ENCODE peak calls at places on chromosomes 4 and X, in six cellular contexts. V is SK-N-SH, C is HCT116, R is K562, M is GM12878, G is HepG2. B is an unnamed sample.

GRCh38 chr4:3256230-3257124 is 7.5 kb downstream of the MSANTD1 start:
- DNase-seq in V (no peak), R (no peak), M (no peak), C (no peak), G (no peak), B (no peak)

GRCh38 chr4:1238676-1239000 is 10.3 kb downstream of the CTBP1 start:
- DNase-seq in V (peak), R (no peak), G (no peak), M (no peak), C (no peak), B (no peak)

GRCh38 chr4:101787917-101788316 is 2.6 kb upstream of the BANK1 start:
- DNase-seq in R (no peak), M (no peak), G (no peak), V (no peak), C (no peak), B (no peak)

GRCh38 chr4:149291463-149291862 is 524.2 kb downstream of the IQCM start:
- DNase-seq in M (no peak), R (no peak), V (no peak), C (no peak), G (no peak), B (peak)

GRCh38 chr4:143346208-143346607 is 9.5 kb downstream of the GAB1 start:
- DNase-seq in G (no peak), C (no peak), M (no peak), R (no peak), V (no peak), B (no peak)

GRCh38 chr4:99816611-99817309 is at the start of gene DAPP1:
- DNase-seq in R (no peak), C (no peak), V (no peak), G (no peak), M (peak), B (no peak)

GRCh38 chr4:119858176-119858575 is 208.5 kb downstream of the MAD2L1 start:
- DNase-seq in C (no peak), R (no peak), M (no peak), G (no peak), V (no peak), B (no peak)

GRCh38 chrX:43817454-43817853 is 64.8 kb downstream of the MAOB start:
- DNase-seq in M (no peak), C (no peak), G (no peak), V (no peak), R (no peak), B (no peak)

GRCh38 chrX:71216446-71216845 is 6.6 kb upstream of the GJB1 start:
- DNase-seq in G (peak), C (no peak), R (no peak), M (no peak), V (no peak), B (no peak)

GRCh38 chrX:24100713-24101112 is 46.0 kb downstream of the EIF2S3 start:
- DNase-seq in M (no peak), V (no peak), C (no peak), G (no peak), R (no peak), B (peak)

GRCh38 chr4:74950200-74950599 is 17.3 kb downstream of the PARM1 start:
- DNase-seq in M (no peak), V (no peak), R (no peak), C (no peak), G (no peak), B (no peak)

GRCh38 chr4:162645381-162645780 is 481.6 kb upstream of the FSTL5 start:
- DNase-seq in G (peak), C (no peak), R (no peak), M (no peak), V (no peak), B (no peak)

GRCh38 chr4:145868637-145869409 is 69.8 kb downstream of the ZNF827 start:
- DNase-seq in C (no peak), G (no peak), R (no peak), M (no peak), V (no peak), B (peak)

GRCh38 chr4:100995671-100996070 is 351.7 kb downstream of the PPP3CA start:
- DNase-seq in V (no peak), G (no peak), R (no peak), C (no peak), M (no peak), B (no peak)

GRCh38 chr4:77804471-77804870 is 14.7 kb downstream of the CNOT6L start:
- DNase-seq in M (no peak), C (no peak), G (no peak), R (no peak), V (no peak), B (no peak)
- TF ChIP-seq MAX in M (no peak), C (no peak), G (no peak), R (no peak), V (no peak), B (no peak)

GRCh38 chrX:16096131-16096530 is 27.2 kb upstream of the GRPR start:
- DNase-seq in G (no peak), R (no peak), C (no peak), M (no peak), V (no peak), B (no peak)
- H3K9ac ChIP-seq in G (no peak), R (no peak), C (no peak), M (no peak), V (no peak), B (no peak)

GRCh38 chr4:77215107-77215506 is 58.1 kb downstream of the CCNG2 start:
- DNase-seq in C (no peak), R (no peak), M (no peak), G (no peak), V (no peak), B (no peak)

GRCh38 chr4:77225022-77225421 is 68.0 kb downstream of the CCNG2 start:
- DNase-seq in V (no peak), M (no peak), G (no peak), R (no peak), C (no peak), B (no peak)

GRCh38 chr4:77217526-77217925 is 60.5 kb downstream of the CCNG2 start:
- DNase-seq in C (no peak), V (no peak), R (no peak), M (no peak), G (no peak), B (no peak)

GRCh38 chr4:77219266-77219665 is 62.3 kb downstream of the CCNG2 start:
- DNase-seq in G (no peak), R (no peak), V (no peak), C (no peak), M (no peak), B (no peak)

GRCh38 chr4:77220841-77221613 is 64.0 kb downstream of the CCNG2 start:
- DNase-seq in G (no peak), V (no peak), R (peak), M (no peak), C (no peak), B (no peak)
- TF ChIP-seq MAX in G (no peak), V (no peak), R (no peak), M (no peak), C (no peak), B (no peak)

DNA sequence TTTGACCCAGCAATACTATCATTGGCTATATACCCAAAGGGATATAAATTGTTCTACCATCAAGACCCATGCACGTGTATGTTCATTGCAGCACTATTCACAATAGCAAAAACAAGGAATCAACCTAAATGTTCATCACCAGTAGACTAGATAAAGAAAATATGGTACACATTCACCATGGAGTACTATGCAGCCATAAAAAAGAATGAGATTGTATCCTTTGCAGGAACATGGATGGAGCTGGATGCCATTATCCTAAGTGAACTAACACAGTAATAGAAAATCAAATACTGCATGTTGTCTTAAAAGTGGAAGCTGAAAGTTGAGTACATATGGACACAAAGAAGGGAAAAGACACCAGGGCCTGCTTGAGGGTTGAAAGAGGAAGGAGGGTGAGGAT is 803.1 kb upstream of the PCDH10 start:
- DNase-seq in V (no peak), R (no peak), C (no peak), G (no peak), M (no peak), B (no peak)
- H3K9ac ChIP-seq in V (no peak), R (no peak), C (no peak), G (no peak), M (no peak), B (no peak)

DNA sequence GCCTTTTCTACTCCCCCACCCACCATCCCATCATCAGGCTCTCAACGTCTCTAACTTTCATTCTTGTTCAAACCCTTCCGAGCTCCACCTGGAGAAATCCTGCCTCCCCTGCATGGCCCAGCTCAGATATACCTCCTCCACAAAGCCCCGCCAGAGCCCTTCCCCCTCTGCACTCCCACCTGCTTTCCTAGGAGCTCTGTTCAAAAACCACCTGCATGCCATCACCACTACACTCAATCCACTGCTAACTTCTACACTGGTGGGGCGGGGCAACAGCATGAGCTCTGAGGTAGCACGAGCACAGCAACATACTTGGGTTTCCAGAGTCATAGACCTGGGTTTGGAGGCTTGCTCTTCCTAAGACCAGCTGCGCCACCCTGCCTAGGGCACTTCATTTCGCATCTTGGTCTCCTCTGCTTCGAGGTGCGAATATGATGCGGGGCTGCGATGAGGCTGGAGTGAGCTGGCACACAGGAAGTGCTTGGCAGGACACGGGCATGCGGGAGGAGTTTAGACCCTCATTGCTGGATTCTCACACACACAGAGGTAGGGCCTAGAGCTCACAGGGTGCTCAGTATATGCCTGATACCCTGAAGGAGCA is 3.5 kb downstream of the SASH3 start:
- DNase-seq in C (no peak), V (no peak), G (no peak), M (no peak), R (no peak), B (no peak)
- TF ChIP-seq MAX in C (no peak), V (no peak), G (no peak), M (no peak), R (no peak), B (no peak)

DNA sequence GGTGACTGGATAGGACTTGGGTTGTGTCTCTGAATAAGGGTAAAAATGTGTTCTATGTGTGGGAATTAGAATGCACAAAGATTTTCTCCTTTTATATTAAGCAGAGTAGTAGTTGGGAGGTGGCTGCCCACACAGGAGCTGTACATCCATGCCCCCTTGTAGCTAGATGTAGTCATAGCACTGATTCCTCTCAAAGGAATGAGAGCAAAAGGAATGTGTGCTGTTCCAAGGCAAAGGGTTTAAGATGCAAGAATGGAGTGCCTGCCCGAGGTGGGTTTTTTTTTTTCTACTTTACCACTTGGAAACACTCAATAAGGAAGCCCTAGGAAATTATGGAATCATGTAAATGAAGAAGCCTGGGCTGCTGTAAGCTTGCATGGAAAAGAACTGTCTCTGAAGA is 2183.2 kb upstream of the AGA start:
- DNase-seq in M (no peak), R (no peak), C (no peak), G (no peak), V (no peak), B (no peak)
- H3K9ac ChIP-seq in M (no peak), R (no peak), C (no peak), G (no peak), V (peak), B (no peak)

B was measured in endothelial cell of umbilical vein.